ENCODE peak calls at places on chromosomes 3 and 15, in five cellular contexts. R, D, Q, E and L are unnamed samples. For H3K9me3, the result is how much of the 10 kb centered on the place peaks cover.

GRCh38 chr3:98746122-98746521 is 17.0 kb upstream of the ST3GAL6 start:
- DNase-seq in R (no peak), E (no peak), Q (no peak), D (no peak), L (no peak)

GRCh38 chr3:76582632-76583378 is 457.1 kb upstream of the ROBO2 start:
- DNase-seq in E (no peak), Q (peak), R (peak), D (no peak), L (no peak)

GRCh38 chr3:190382082-190382481 is 5.9 kb upstream of the CLDN16 start:
- DNase-seq in R (peak), Q (peak), D (peak), E (no peak), L (peak)

GRCh38 chr3:189629803-189630455 is 1.3 kb upstream of the TP63 start:
- DNase-seq in D (no peak), R (peak), Q (no peak), E (no peak), L (no peak)

GRCh38 chr15:100284701-100285100 is 57.1 kb downstream of the ADAMTS17 start:
- DNase-seq in E (no peak), Q (no peak), R (no peak), D (no peak), L (peak)

GRCh38 chr3:139284221-139284620 is 59.6 kb upstream of the MRPS22 start:
- DNase-seq in E (no peak), R (peak), D (no peak), Q (no peak), L (no peak)

GRCh38 chr15:99502182-99502581 is 63.6 kb upstream of the MEF2A start:
- DNase-seq in D (no peak), R (no peak), Q (no peak), E (no peak), L (no peak)

GRCh38 chr3:160612386-160613115 is 47.2 kb upstream of the KPNA4 start:
- DNase-seq in D (peak), E (no peak), Q (no peak), R (peak), L (no peak)

GRCh38 chr15:39014682-39015081 is 450.1 kb upstream of the RASGRP1 start:
- DNase-seq in E (no peak), Q (no peak), R (no peak), D (no peak), L (no peak)

GRCh38 chr15:39013262-39013661 is 448.6 kb upstream of the RASGRP1 start:
- DNase-seq in R (no peak), Q (no peak), E (no peak), D (no peak), L (no peak)

GRCh38 chr15:39009740-39010139 is 445.1 kb upstream of the RASGRP1 start:
- DNase-seq in E (no peak), Q (no peak), R (no peak), D (no peak), L (no peak)
- H3K9me3 ChIP-seq in E (under half), Q (under half), R (under half), D (under half), L (under half)

GRCh38 chr3:26623409-26624208 is 1.0 kb downstream of the LRRC3B start:
- DNase-seq in Q (no peak), E (peak), R (no peak), D (no peak), L (no peak)
- TF ChIP-seq EZH2 in Q (no peak), E (peak), R (no peak), D (no peak), L (no peak)

GRCh38 chr3:95215437-95215836 is 1152.6 kb downstream of the NSUN3 start:
- DNase-seq in E (no peak), Q (no peak), D (no peak), R (no peak), L (no peak)

GRCh38 chr3:95217661-95218060 is 1154.8 kb downstream of the NSUN3 start:
- DNase-seq in D (no peak), R (no peak), Q (no peak), E (no peak), L (no peak)

GRCh38 chr3:95210878-95211277 is 1148.0 kb downstream of the NSUN3 start:
- DNase-seq in D (no peak), E (no peak), R (no peak), Q (no peak), L (no peak)

DNA sequence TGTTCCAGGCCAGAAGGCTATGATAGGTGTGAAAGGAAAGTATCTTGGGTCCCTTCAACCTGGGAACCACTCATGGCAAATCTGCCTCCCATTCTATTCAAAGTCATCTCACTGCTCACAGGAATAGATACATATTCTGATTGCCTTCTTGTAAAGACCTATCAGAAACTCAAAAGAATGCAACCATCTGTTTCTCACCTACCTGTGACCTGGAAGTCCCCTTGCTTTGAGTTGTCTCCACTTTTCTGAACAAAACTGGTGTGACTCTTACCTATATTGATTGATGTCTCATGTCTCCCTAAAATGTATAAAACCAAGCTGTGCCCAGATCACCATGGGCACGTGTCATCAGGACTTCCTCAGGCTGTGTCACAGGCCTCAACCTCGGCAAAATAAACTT is 1149.3 kb downstream of the NSUN3 start:
- DNase-seq in R (no peak), Q (no peak), E (no peak), D (no peak), L (no peak)
- H3K4me2 ChIP-seq in R (no peak), Q (no peak), E (no peak), D (no peak), L (no peak)

DNA sequence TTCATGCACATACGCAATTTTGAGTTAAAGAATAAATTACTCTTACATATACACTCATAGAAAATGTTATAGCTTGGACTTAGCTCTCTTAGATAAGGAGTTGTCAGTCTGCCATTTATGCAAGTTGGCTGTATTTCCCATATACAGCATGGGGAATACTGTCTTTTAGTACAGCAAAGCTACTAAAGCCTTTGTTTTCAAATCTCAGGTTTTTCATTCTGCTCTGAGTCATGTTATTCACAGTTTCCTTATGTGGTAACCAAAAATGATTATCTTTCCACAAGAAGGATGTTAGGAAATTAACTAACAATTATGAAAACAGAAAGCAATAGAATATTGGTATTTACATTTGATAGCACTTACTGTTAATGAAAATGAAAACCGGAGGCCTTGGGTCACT is 4.3 kb upstream of the TIPARP start:
- DNase-seq in D (no peak), R (no peak), Q (no peak), E (no peak), L (no peak)
- H3K9me3 ChIP-seq in D (under half), R (under half), Q (under half), E (under half), L (under half)

GRCh38 chr3:173398111-173398479 is 551 bp downstream of the NLGN1 start:
- DNase-seq in Q (no peak), D (no peak), R (peak), E (peak), L (peak)
- TF ChIP-seq EZH2 in Q (no peak), D (no peak), R (no peak), E (no peak), L (no peak)

DNA sequence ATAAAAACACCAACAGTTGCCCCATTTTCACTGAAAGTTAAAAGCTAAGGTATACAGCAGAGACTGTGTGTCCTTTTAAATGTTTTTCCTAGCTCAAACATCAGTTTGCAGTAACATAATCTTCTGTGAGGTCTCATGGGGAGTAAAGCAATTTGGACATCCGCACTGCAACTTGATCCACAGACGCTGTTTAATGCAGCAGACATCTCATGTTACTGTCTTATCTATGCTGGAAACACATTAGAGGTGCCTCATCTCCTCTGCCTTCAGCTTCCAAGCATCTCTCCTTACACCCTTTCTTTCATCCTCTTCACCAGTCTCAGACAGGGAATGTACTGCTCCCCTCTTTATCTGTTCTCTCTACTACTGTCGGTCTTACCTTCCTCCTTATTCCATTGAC is 53.7 kb upstream of the ATP11B start:
- DNase-seq in D (no peak), Q (peak), E (no peak), R (peak), L (peak)
- H3K4me2 ChIP-seq in D (peak), Q (peak), E (no peak), R (no peak), L (peak)

GRCh38 chr3:121720163-121720562 is 29.4 kb downstream of the GOLGB1 start:
- DNase-seq in E (no peak), R (no peak), D (no peak), Q (no peak), L (no peak)
- H3K9me3 ChIP-seq in E (under half), R (under half), D (under half), Q (under half), L (under half)

DNA sequence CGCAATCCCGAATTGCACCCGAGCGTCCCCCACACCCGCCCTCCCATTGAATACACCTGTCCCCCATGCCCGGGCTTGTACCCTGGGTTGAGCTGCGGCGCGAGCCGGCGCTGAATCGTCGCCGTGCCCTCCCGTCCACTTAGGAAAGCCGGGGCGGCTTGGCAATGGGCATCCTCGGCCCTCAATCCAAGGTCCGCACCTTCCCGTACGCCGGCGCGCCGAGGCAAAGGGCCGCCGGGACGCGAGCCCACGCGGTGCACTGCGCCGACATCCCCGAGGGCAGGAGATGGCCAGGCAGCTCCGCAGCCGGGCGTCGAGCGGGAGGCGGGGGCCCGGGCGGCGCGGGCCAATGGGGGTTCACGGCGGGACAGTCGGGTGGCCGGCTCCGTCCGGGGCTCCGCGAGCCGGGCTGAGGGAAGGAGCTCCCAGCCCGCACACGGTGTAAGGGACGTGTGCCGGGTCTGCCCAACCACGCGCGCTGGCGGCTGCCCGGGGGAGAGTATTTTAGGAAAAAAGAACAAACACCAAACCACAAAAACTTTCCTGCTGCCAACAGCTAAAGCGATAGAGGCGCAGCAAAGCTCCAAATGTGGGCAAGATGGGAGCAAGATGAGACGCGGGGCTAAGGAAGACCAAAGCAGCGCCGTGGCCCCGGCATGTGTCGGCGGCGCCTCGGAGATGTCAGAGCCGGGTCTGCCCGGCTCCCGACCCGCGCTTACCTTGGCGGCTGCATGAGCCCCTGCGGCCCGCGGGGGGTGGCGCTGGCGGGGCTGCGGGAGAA is 621 bp downstream of the RGMA start:
- DNase-seq in R (peak), E (peak), Q (no peak), D (peak), L (peak)
- TF ChIP-seq EZH2 in R (peak), E (peak), Q (peak), D (no peak), L (peak)

GRCh38 chr3:183212096-183212495 is 41.0 kb upstream of the B3GNT5 start:
- DNase-seq in R (no peak), D (no peak), E (no peak), Q (no peak), L (no peak)

GRCh38 chr3:183212565-183212964 is 40.5 kb upstream of the B3GNT5 start:
- DNase-seq in Q (no peak), D (no peak), E (no peak), R (no peak), L (no peak)

GRCh38 chr3:183213415-183213814 is 39.6 kb upstream of the B3GNT5 start:
- DNase-seq in D (no peak), R (no peak), E (no peak), Q (no peak), L (no peak)

GRCh38 chr3:183215591-183216202 is 37.4 kb upstream of the B3GNT5 start:
- DNase-seq in R (no peak), D (no peak), Q (no peak), E (no peak), L (no peak)

GRCh38 chr3:183213941-183214612 is 39.0 kb upstream of the B3GNT5 start:
- DNase-seq in Q (no peak), D (no peak), E (no peak), R (no peak), L (no peak)
- H3K4me2 ChIP-seq in Q (no peak), D (no peak), E (no peak), R (no peak), L (no peak)